ENCODE peak calls at places on chromosomes 11 and 22, in eight cellular contexts. R is spleen, J is fibroblast of mammary gland, C is astrocyte, W is right atrium auricular region, G is nephron progenitor cell, A is SK-N-SH, U is tibial artery. T is an unnamed sample.

GRCh38 chr22:43828711-43829447 is 16.8 kb upstream of the EFCAB6 start:
- DNase-seq in R (peak; percentile 65), J (peak; percentile 87), C (peak; percentile 10), W (peak; percentile 95), G (no peak), A (peak; percentile 61), U (peak; percentile 64), T (no peak)

GRCh38 chr22:32775957-32776356 is 25.5 kb upstream of the TIMP3 start:
- DNase-seq in R (no peak), J (no peak), C (no peak), W (no peak), G (no peak), A (peak; percentile 43), U (no peak), T (no peak)

GRCh38 chr11:119567667-119568582 is 145.0 kb upstream of the THY1 start:
- DNase-seq in R (no peak), J (peak; percentile 97), C (peak; percentile 76), W (no peak), G (no peak), A (peak; percentile 75), U (no peak), T (no peak)

GRCh38 chr11:112797653-112798293 is 163.4 kb upstream of the NCAM1 start:
- DNase-seq in R (no peak), J (peak; percentile 27), C (no peak), W (no peak), G (peak; percentile 63), A (no peak), U (no peak), T (peak; percentile 43)

GRCh38 chr22:18965526-18966421 is 29.7 kb upstream of the PRODH start:
- DNase-seq in R (no peak), J (no peak), C (no peak), W (no peak), G (no peak), A (no peak), U (no peak), T (no peak)

GRCh38 chr11:20057055-20057943 is 103.0 kb downstream of the DBX1 start:
- DNase-seq in R (no peak), J (peak; percentile 67), C (peak; percentile 87), W (no peak), G (no peak), A (peak; percentile 60), U (no peak), T (no peak)

GRCh38 chr22:22884010-22884887 is 3.4 kb upstream of the IGLL5 start:
- DNase-seq in R (no peak), J (peak; percentile 70), C (no peak), W (peak; percentile 58), G (peak; percentile 69), A (peak; percentile 79), U (peak; percentile 45), T (peak; percentile 78)

GRCh38 chr11:68314203-68314885 is 2.0 kb downstream of the LRP5 start:
- DNase-seq in R (no peak), J (no peak), C (no peak), W (no peak), G (no peak), A (peak; percentile 63), U (no peak), T (peak; percentile 46)

GRCh38 chr11:120707098-120707497 is 195.6 kb downstream of the GRIK4 start:
- DNase-seq in R (no peak), J (no peak), C (peak; percentile 48), W (no peak), G (no peak), A (no peak), U (no peak), T (no peak)

GRCh38 chr11:108620958-108621772 is 27.6 kb upstream of the EXPH5 start:
- DNase-seq in R (no peak), J (no peak), C (peak; percentile 26), W (no peak), G (no peak), A (no peak), U (no peak), T (no peak)

GRCh38 chr11:66457826-66458225 is 8.9 kb upstream of the PELI3 start:
- DNase-seq in R (no peak), J (no peak), C (no peak), W (no peak), G (no peak), A (no peak), U (no peak), T (no peak)

GRCh38 chr22:30340911-30341685 is 14.4 kb upstream of the TBC1D10A start:
- DNase-seq in R (peak; percentile 85), J (no peak), C (no peak), W (no peak), G (no peak), A (no peak), U (peak; percentile 44), T (no peak)

GRCh38 chr11:134689886-134690285 is 277.8 kb upstream of the B3GAT1 start:
- DNase-seq in R (peak; percentile 32), J (no peak), C (no peak), W (no peak), G (no peak), A (no peak), U (no peak), T (no peak)

GRCh38 chr11:127000291-127000968 is at the start of gene KIRREL3:
- DNase-seq in R (no peak), J (no peak), C (peak; percentile 28), W (no peak), G (peak; percentile 64), A (peak; percentile 65), U (no peak), T (no peak)

GRCh38 chr11:7882860-7883259 is 48.2 kb downstream of the OR10A6 start:
- DNase-seq in R (no peak), J (peak; percentile 43), C (no peak), W (no peak), G (no peak), A (no peak), U (no peak), T (no peak)

GRCh38 chr11:2653930-2654739 is 45.7 kb downstream of the KCNQ1OT1 start:
- DNase-seq in R (peak; percentile 47), J (no peak), C (no peak), W (no peak), G (no peak), A (peak; percentile 22), U (no peak), T (no peak)

GRCh38 chr11:8006349-8006977 is 19.3 kb downstream of the EIF3F start:
- DNase-seq in R (no peak), J (peak; percentile 74), C (peak; percentile 39), W (no peak), G (peak; percentile 69), A (peak; percentile 77), U (no peak), T (peak; percentile 71)

GRCh38 chr11:64803846-64804345 is 882 bp upstream of the MAP4K2 start:
- DNase-seq in R (no peak), J (no peak), C (no peak), W (no peak), G (no peak), A (no peak), U (no peak), T (no peak)

GRCh38 chr11:64804346-64805210 is 1.6 kb upstream of the MAP4K2 start:
- DNase-seq in R (peak; percentile 81), J (no peak), C (no peak), W (no peak), G (no peak), A (no peak), U (no peak), T (no peak)

GRCh38 chr11:64801591-64802369 is 1.2 kb downstream of the MAP4K2 start:
- DNase-seq in R (peak; percentile 81), J (no peak), C (no peak), W (no peak), G (no peak), A (peak; percentile 17), U (no peak), T (no peak)

GRCh38 chr11:64802370-64803162 is 448 bp downstream of the MAP4K2 start:
- DNase-seq in R (peak; percentile 78), J (no peak), C (no peak), W (no peak), G (no peak), A (peak; percentile 61), U (peak; percentile 32), T (no peak)

GRCh38 chr11:64803163-64803845 is at the start of gene MAP4K2:
- DNase-seq in R (peak; percentile 98), J (peak; percentile 72), C (peak; percentile 50), W (peak; percentile 94), G (peak; percentile 93), A (peak; percentile 98), U (peak; percentile 95), T (peak; percentile 95)
- TF ChIP-seq CTCF in R (no peak), J (no peak), C (no peak), W (peak; percentile 41), G (no peak), A (peak; percentile 38), U (no peak), T (peak; percentile 17)

GRCh38 chr11:47507016-47507631 is 45.8 kb downstream of the CELF1 start:
- DNase-seq in R (no peak), J (peak; percentile 49), C (no peak), W (no peak), G (no peak), A (no peak), U (no peak), T (no peak)
- TF ChIP-seq CTCF in R (no peak), J (no peak), C (no peak), W (no peak), G (no peak), A (no peak), U (no peak), T (no peak)

DNA sequence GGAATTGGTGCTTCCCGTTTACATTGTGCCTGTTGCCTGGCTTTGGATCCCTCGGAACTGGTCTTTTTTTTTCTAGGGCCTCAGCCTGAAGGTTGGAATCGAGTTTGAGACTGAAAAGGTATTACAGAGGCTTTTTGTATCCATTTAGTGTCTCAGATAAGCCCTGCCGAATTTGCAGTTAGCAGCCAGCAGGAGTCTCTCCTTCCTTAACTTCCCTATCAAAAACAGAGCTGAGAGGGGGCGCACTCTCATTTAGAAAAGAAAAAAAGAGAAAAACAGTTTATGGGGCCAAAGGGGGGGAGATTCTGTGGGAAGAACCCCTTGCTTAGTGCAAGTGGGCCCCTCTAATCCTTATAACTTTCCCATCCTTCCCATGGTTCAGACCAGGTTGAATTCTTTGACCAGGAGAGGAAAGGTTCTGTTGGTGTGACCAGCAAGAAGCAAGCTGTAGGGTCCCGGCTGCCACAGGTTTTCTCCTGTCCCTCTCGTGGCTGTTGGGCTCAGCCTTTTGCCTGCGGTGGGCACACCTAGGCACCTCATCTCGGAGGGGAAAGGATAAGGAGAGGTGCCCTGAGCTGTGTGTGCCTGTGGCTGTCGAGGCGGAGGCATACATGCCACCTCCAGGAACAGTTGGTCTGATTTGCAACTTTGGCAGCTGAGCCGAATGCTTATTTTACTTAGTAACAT is 565.1 kb upstream of the CNTN5 start:
- DNase-seq in R (no peak), J (no peak), C (no peak), W (no peak), G (no peak), A (no peak), U (no peak), T (no peak)
- TF ChIP-seq CTCF in R (no peak), J (no peak), C (no peak), W (no peak), G (no peak), A (no peak), U (no peak), T (no peak)

DNA sequence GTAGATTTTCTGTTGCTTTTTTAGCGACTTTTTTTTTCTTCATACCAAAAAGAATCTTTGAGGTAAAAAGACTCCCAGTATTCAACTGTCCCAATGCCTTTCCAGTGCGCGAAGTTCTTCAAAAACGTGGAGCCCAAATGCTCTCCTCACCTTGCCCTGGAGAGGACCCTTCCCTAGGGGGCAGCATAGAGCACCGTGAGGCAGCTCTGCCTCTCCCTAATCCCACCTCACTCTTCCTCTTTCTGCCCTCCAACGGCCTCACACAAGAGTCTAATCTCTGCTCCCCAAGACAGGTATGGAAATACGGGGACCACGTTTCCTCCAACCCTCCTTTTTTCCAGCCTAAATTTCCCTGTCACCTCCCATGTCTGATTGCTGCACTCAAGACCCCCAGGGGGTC is 117.5 kb upstream of the ALX4 start:
- DNase-seq in R (no peak), J (no peak), C (no peak), W (no peak), G (peak; percentile 38), A (no peak), U (no peak), T (peak; percentile 28)
- TF ChIP-seq CTCF in R (no peak), J (peak; percentile 32), C (no peak), W (peak; percentile 25), G (peak; percentile 19), A (peak; percentile 38), U (no peak), T (peak; percentile 44)

T was measured in Calu3.